ENCODE peak calls at places on chromosomes 2 and 18, in ten cellular contexts. Q is CD8-positive, alpha-beta memory T cell; I is endothelial cell of umbilical vein; P is mammary epithelial cell; Z is tibial artery; Y is GM23248; E is suprapubic skin; D is caudate nucleus; T is epithelial cell of prostate; R is psoas muscle. V is an unnamed sample.

GRCh38 chr2:195202163-195202845 is 454.7 kb upstream of the SLC39A10 start:
- DNase-seq in Q (peak; percentile 10), I (no peak), P (peak; percentile 39), Z (no peak), Y (peak; percentile 10), E (no peak), D (no peak), T (no peak), R (no peak), V (no peak)

GRCh38 chr2:231169475-231169874 is 29.0 kb upstream of the ARMC9 start:
- DNase-seq in Q (no peak), I (peak; percentile 43), P (no peak), Z (no peak), Y (no peak), E (no peak), D (no peak), T (no peak), R (no peak), V (no peak)

GRCh38 chr18:22149710-22150109 is 19.7 kb upstream of the GATA6 start:
- DNase-seq in Q (no peak), I (no peak), P (no peak), Z (no peak), Y (no peak), E (no peak), D (no peak), T (no peak), R (no peak), V (no peak)

GRCh38 chr2:65133626-65134025 is 3.7 kb upstream of the RAB1A start:
- DNase-seq in Q (no peak), I (no peak), P (no peak), Z (no peak), Y (no peak), E (no peak), D (no peak), T (no peak), R (no peak), V (no peak)

GRCh38 chr2:176813526-176814179 is 398.9 kb upstream of the HNRNPA3 start:
- DNase-seq in Q (no peak), I (no peak), P (no peak), Z (no peak), Y (no peak), E (no peak), D (no peak), T (no peak), R (no peak), V (no peak)

GRCh38 chr18:46084431-46084830 is 12.4 kb upstream of the PSTPIP2 start:
- DNase-seq in Q (no peak), I (no peak), P (no peak), Z (no peak), Y (no peak), E (no peak), D (no peak), T (no peak), R (no peak), V (no peak)

GRCh38 chr2:28436525-28437051 is 43.9 kb downstream of the FOSL2 start:
- DNase-seq in Q (no peak), I (no peak), P (peak; percentile 88), Z (no peak), Y (no peak), E (no peak), D (no peak), T (peak; percentile 95), R (no peak), V (no peak)

GRCh38 chr2:206989306-206989705 is 50.0 kb downstream of the CPO start:
- DNase-seq in Q (no peak), I (peak; percentile 19), P (no peak), Z (no peak), Y (peak; percentile 37), E (no peak), D (no peak), T (no peak), R (peak; percentile 54), V (no peak)

GRCh38 chr2:226796012-226796839 is 3.4 kb downstream of the IRS1 start:
- DNase-seq in Q (no peak), I (no peak), P (no peak), Z (no peak), Y (peak; percentile 58), E (no peak), D (no peak), T (no peak), R (peak; percentile 57), V (no peak)

GRCh38 chr18:48616484-48617255 is 77.8 kb downstream of the CTIF start:
- DNase-seq in Q (no peak), I (peak; percentile 28), P (peak; percentile 22), Z (no peak), Y (peak; percentile 58), E (no peak), D (no peak), T (no peak), R (no peak), V (no peak)

DNA sequence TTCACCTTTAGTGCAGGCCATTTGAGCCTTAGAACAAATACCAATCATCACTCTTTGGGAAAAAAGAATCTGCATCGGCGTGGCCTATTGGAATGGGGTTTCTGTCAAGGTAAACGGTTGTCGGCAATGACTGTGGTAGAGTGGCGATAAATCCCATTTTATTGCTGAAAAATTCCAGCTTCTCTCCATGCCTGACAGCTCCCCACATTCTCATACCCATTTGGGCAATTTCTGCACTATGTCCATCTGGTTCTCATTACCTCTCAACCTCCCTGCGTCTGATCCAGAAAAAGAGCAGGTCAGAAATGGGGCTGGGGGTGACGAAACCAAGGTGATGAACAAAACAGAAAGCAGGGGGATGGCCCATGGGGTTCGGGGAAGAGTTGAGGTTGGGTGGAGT is 254.0 kb downstream of the MEIS1 start:
- DNase-seq in Q (no peak), I (no peak), P (no peak), Z (no peak), Y (no peak), E (no peak), D (no peak), T (no peak), R (no peak), V (no peak)
- H3K27ac ChIP-seq in Q (no peak overlapping the region), I (no peak overlapping the region), P (no peak overlapping the region), Z (no peak overlapping the region), Y (no peak overlapping the region), E (no peak overlapping the region), D (no peak overlapping the region), T (no peak overlapping the region), R (no peak overlapping the region), V (no peak overlapping the region)

GRCh38 chr2:143161982-143162837 is 33.0 kb downstream of the ARHGAP15 start:
- DNase-seq in Q (peak; percentile 64), I (peak; percentile 17), P (peak; percentile 21), Z (peak; percentile 23), Y (peak; percentile 53), E (no peak), D (no peak), T (peak; percentile 0), R (no peak), V (no peak)

GRCh38 chr2:143160732-143161707 is 31.8 kb downstream of the ARHGAP15 start:
- DNase-seq in Q (peak; percentile 12), I (no peak), P (no peak), Z (no peak), Y (no peak), E (no peak), D (no peak), T (no peak), R (no peak), V (no peak)

GRCh38 chr2:143162997-143163396 is 33.8 kb downstream of the ARHGAP15 start:
- DNase-seq in Q (no peak), I (no peak), P (no peak), Z (no peak), Y (no peak), E (no peak), D (no peak), T (no peak), R (no peak), V (no peak)

GRCh38 chr2:143165291-143165690 is 36.1 kb downstream of the ARHGAP15 start:
- DNase-seq in Q (no peak), I (no peak), P (no peak), Z (no peak), Y (no peak), E (no peak), D (no peak), T (no peak), R (no peak), V (no peak)

GRCh38 chr2:143163499-143163898 is 34.3 kb downstream of the ARHGAP15 start:
- DNase-seq in Q (no peak), I (no peak), P (no peak), Z (no peak), Y (no peak), E (no peak), D (no peak), T (no peak), R (no peak), V (no peak)
- H3K27ac ChIP-seq in Q (no peak overlapping the region), I (no peak overlapping the region), P (no peak overlapping the region), Z (no peak overlapping the region), Y (no peak overlapping the region), E (no peak overlapping the region), D (no peak overlapping the region), T (no peak overlapping the region), R (no peak overlapping the region), V (no peak overlapping the region)

GRCh38 chr2:46050027-46050426 is 247.2 kb upstream of the EPAS1 start:
- DNase-seq in Q (no peak), I (no peak), P (no peak), Z (peak; percentile 34), Y (no peak), E (no peak), D (no peak), T (no peak), R (no peak), V (no peak)

GRCh38 chr2:46042207-46042637 is 255.0 kb upstream of the EPAS1 start:
- DNase-seq in Q (no peak), I (no peak), P (no peak), Z (no peak), Y (no peak), E (no peak), D (no peak), T (no peak), R (no peak), V (no peak)

GRCh38 chr2:46042711-46043110 is 254.5 kb upstream of the EPAS1 start:
- DNase-seq in Q (no peak), I (no peak), P (no peak), Z (no peak), Y (no peak), E (no peak), D (no peak), T (no peak), R (no peak), V (no peak)

GRCh38 chr2:46047280-46047679 is 249.9 kb upstream of the EPAS1 start:
- DNase-seq in Q (no peak), I (peak; percentile 30), P (no peak), Z (no peak), Y (no peak), E (no peak), D (no peak), T (no peak), R (no peak), V (no peak)

DNA sequence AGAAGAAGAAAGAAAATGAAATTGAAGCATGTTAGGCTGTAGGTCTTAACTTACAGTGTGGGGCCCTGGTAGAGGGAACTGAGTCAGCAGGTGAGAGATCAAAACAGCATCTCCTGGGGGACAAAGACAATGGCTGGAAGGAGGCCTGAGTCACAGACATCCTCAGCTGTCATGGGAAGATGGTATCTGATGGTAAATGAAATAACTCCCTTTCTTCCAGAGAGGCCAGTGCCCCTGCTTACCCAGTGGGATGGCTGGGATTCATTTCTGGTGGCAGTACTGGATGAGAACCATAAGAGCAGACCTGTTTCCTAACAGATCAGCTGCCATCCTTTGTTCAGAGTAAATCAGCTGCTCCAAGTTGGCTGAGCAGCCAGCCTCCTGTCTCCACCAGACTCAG is 251.3 kb upstream of the EPAS1 start:
- DNase-seq in Q (no peak), I (peak; percentile 89), P (no peak), Z (no peak), Y (no peak), E (no peak), D (no peak), T (no peak), R (no peak), V (no peak)
- H3K27ac ChIP-seq in Q (no peak overlapping the region), I (peak overlapping the region; percentile 72), P (no peak overlapping the region), Z (no peak overlapping the region), Y (no peak overlapping the region), E (no peak overlapping the region), D (no peak overlapping the region), T (no peak overlapping the region), R (no peak overlapping the region), V (no peak overlapping the region)

GRCh38 chr2:97663626-97663961 is 250 bp downstream of the ACTR1B start:
- DNase-seq in Q (no peak), I (no peak), P (no peak), Z (no peak), Y (no peak), E (no peak), D (no peak), T (no peak), R (no peak), V (no peak)
- H3K27ac ChIP-seq in Q (peak overlapping the region; percentile 96), I (peak overlapping the region; percentile 82), P (peak overlapping the region; percentile 79), Z (peak overlapping the region; percentile 89), Y (peak overlapping the region; percentile 98), E (peak overlapping the region; percentile 98), D (peak overlapping the region; percentile 78), T (peak overlapping the region; percentile 93), R (peak overlapping the region; percentile 98), V (peak overlapping the region; percentile 96)